ENCODE peak calls at places on chromosomes 11 and 22, in five cellular contexts. R is effector CD4-positive, alpha-beta T cell; T is RWPE2; L is ELR; W is AML-193. M is an unnamed sample.

GRCh38 chr22:46970411-46971123 is 208.1 kb downstream of the TBC1D22A start:
- DNase-seq in W (no peak), L (no peak), R (no peak), T (no peak), M (no peak)

GRCh38 chr11:128628686-128629085 is 41.3 kb upstream of the ETS1 start:
- DNase-seq in L (no peak), R (no peak), W (no peak), T (no peak), M (no peak)

GRCh38 chr11:130156108-130157022 is 3.2 kb upstream of the ST14 start:
- DNase-seq in W (no peak), L (peak), T (no peak), R (no peak), M (no peak)

GRCh38 chr11:17314232-17314547 is 37.4 kb upstream of the NCR3LG1 start:
- DNase-seq in W (no peak), T (no peak), L (peak), R (no peak), M (no peak)

GRCh38 chr22:40082184-40082583 is 87.4 kb downstream of the FAM83F start:
- DNase-seq in T (no peak), R (no peak), W (no peak), L (no peak), M (no peak)

GRCh38 chr22:36773935-36774334 is 2.0 kb downstream of the IFT27 start:
- DNase-seq in W (peak), T (no peak), L (peak), R (no peak), M (no peak)

GRCh38 chr11:106091480-106092123 is 14.1 kb downstream of the AASDHPPT start:
- DNase-seq in L (peak), W (no peak), R (no peak), T (no peak), M (no peak)

GRCh38 chr11:92296138-92296515 is 71.5 kb downstream of the FAT3 start:
- DNase-seq in L (peak), R (no peak), T (no peak), W (no peak), M (no peak)

GRCh38 chr11:3143136-3143880 is 21.8 kb downstream of the OSBPL5 start:
- DNase-seq in W (no peak), T (no peak), R (no peak), L (no peak), M (no peak)